ENCODE peak calls at places on chromosomes 12 and 14, in five cellular contexts. One of them, this sample, is unnamed.

GRCh38 chr14:26820578-26820977 is 222.7 kb upstream of the NOVA1 start:
- DNase-seq in K562: no peak
- DNase-seq in adrenal gland: no peak
- DNase-seq in naive thymus-derived CD4-positive, alpha-beta T cell: no peak
- DNase-seq in SJSA1: no peak
- DNase-seq in this sample: no peak

GRCh38 chr14:29896354-29896768 is 31.3 kb downstream of the PRKD1 start:
- DNase-seq in K562: no peak
- DNase-seq in adrenal gland: no peak
- DNase-seq in naive thymus-derived CD4-positive, alpha-beta T cell: no peak
- DNase-seq in SJSA1: no peak
- DNase-seq in this sample: no peak

GRCh38 chr12:13945236-13945635 is 36.2 kb downstream of the GRIN2B start:
- DNase-seq in K562: no peak
- DNase-seq in adrenal gland: no peak
- DNase-seq in naive thymus-derived CD4-positive, alpha-beta T cell: no peak
- DNase-seq in SJSA1: no peak
- DNase-seq in this sample: no peak

GRCh38 chr14:90276627-90277367 is 20.4 kb downstream of the PSMC1 start:
- DNase-seq in K562: no peak
- DNase-seq in adrenal gland: no peak
- DNase-seq in naive thymus-derived CD4-positive, alpha-beta T cell: no peak
- DNase-seq in SJSA1: peak; percentile 46
- DNase-seq in this sample: no peak

GRCh38 chr14:58732387-58732786 is 94.6 kb downstream of the DACT1 start:
- DNase-seq in K562: no peak
- DNase-seq in adrenal gland: no peak
- DNase-seq in naive thymus-derived CD4-positive, alpha-beta T cell: no peak
- DNase-seq in SJSA1: no peak
- DNase-seq in this sample: no peak

GRCh38 chr14:55354500-55354899 is 57.1 kb downstream of the ATG14 start:
- DNase-seq in K562: peak; percentile 48
- DNase-seq in adrenal gland: peak; percentile 53
- DNase-seq in naive thymus-derived CD4-positive, alpha-beta T cell: peak; percentile 79
- DNase-seq in SJSA1: peak; percentile 12
- DNase-seq in this sample: no peak

GRCh38 chr12:12210983-12211382 is 55.9 kb downstream of the LRP6 start:
- DNase-seq in K562: no peak
- DNase-seq in adrenal gland: no peak
- DNase-seq in naive thymus-derived CD4-positive, alpha-beta T cell: peak; percentile 7
- DNase-seq in SJSA1: no peak
- DNase-seq in this sample: no peak

GRCh38 chr12:116427200-116427932 is 131.8 kb upstream of the MAP1LC3B2 start:
- DNase-seq in K562: no peak
- DNase-seq in adrenal gland: no peak
- DNase-seq in naive thymus-derived CD4-positive, alpha-beta T cell: no peak
- DNase-seq in SJSA1: peak; percentile 25
- DNase-seq in this sample: no peak

GRCh38 chr14:63712123-63712522 is 15.7 kb downstream of the SGPP1 start:
- DNase-seq in K562: no peak
- DNase-seq in adrenal gland: no peak
- DNase-seq in naive thymus-derived CD4-positive, alpha-beta T cell: no peak
- DNase-seq in SJSA1: no peak
- DNase-seq in this sample: no peak

GRCh38 chr14:48323655-48324054 is 648.2 kb upstream of the MDGA2 start:
- DNase-seq in K562: no peak
- DNase-seq in adrenal gland: no peak
- DNase-seq in naive thymus-derived CD4-positive, alpha-beta T cell: no peak
- DNase-seq in SJSA1: no peak
- DNase-seq in this sample: peak; percentile 78

DNA sequence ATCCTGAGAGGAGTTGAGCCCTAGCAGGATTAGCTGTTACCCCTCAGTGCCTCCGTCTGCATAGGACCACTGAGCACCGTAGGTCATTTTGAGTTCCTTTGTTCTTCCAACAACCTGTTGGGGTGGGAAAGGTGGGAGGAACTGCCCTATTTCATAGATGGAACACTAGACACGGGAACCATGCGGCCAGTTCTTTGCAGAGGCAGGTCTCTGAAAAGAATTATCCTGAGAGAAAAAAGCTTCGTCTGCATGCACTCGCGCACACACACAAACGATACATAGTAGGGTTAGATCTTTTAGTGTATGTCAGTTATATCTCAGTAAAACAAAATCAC is 28.5 kb downstream of the TRAFD1 start:
- DNase-seq in K562: no peak
- DNase-seq in adrenal gland: no peak
- DNase-seq in naive thymus-derived CD4-positive, alpha-beta T cell: no peak
- DNase-seq in SJSA1: no peak
- DNase-seq in this sample: no peak
- H3K36me3 ChIP-seq in K562: peaks cover 54% of the 10 kb centered on the region
- H3K36me3 ChIP-seq in adrenal gland: peaks cover 62% of the 10 kb centered on the region
- H3K36me3 ChIP-seq in naive thymus-derived CD4-positive, alpha-beta T cell: peaks cover 65% of the 10 kb centered on the region
- H3K36me3 ChIP-seq in SJSA1: peaks cover 68% of the 10 kb centered on the region
- H3K36me3 ChIP-seq in this sample: peaks cover 64% of the 10 kb centered on the region

GRCh38 chr12:6226002-6226700 is 26.0 kb downstream of the CD9 start:
- DNase-seq in K562: no peak
- DNase-seq in adrenal gland: peak; percentile 91
- DNase-seq in naive thymus-derived CD4-positive, alpha-beta T cell: no peak
- DNase-seq in SJSA1: no peak
- DNase-seq in this sample: peak; percentile 89
- H3K4me3 ChIP-seq in K562: no peak overlapping the region
- H3K4me3 ChIP-seq in adrenal gland: no peak overlapping the region
- H3K4me3 ChIP-seq in naive thymus-derived CD4-positive, alpha-beta T cell: no peak overlapping the region
- H3K4me3 ChIP-seq in SJSA1: no peak overlapping the region
- H3K4me3 ChIP-seq in this sample: no peak overlapping the region

GRCh38 chr12:111277570-111277969 is 91.3 kb downstream of the PHETA1 start:
- DNase-seq in K562: no peak
- DNase-seq in adrenal gland: no peak
- DNase-seq in naive thymus-derived CD4-positive, alpha-beta T cell: no peak
- DNase-seq in SJSA1: no peak
- DNase-seq in this sample: no peak
- H3K27me3 ChIP-seq in K562: peaks cover 11% of the 10 kb centered on the region
- H3K27me3 ChIP-seq in adrenal gland: peaks cover 36% of the 10 kb centered on the region
- H3K27me3 ChIP-seq in naive thymus-derived CD4-positive, alpha-beta T cell: no peaks in the 10 kb centered on the region
- H3K27me3 ChIP-seq in SJSA1: peaks cover 20% of the 10 kb centered on the region
- H3K27me3 ChIP-seq in this sample: no peaks in the 10 kb centered on the region

GRCh38 chr12:124463341-124463861 is 104.0 kb downstream of the NCOR2 start:
- DNase-seq in K562: no peak
- DNase-seq in adrenal gland: no peak
- DNase-seq in naive thymus-derived CD4-positive, alpha-beta T cell: no peak
- DNase-seq in SJSA1: no peak
- DNase-seq in this sample: no peak
- H3K36me3 ChIP-seq in K562: peaks cover 43% of the 10 kb centered on the region
- H3K36me3 ChIP-seq in adrenal gland: peaks cover 44% of the 10 kb centered on the region
- H3K36me3 ChIP-seq in naive thymus-derived CD4-positive, alpha-beta T cell: peaks cover 35% of the 10 kb centered on the region
- H3K36me3 ChIP-seq in SJSA1: peaks cover 81% of the 10 kb centered on the region
- H3K36me3 ChIP-seq in this sample: peaks cover 56% of the 10 kb centered on the region

GRCh38 chr12:27549801-27550652 is 26.0 kb downstream of the PPFIBP1 start:
- DNase-seq in K562: peak; percentile 59
- DNase-seq in adrenal gland: peak; percentile 95
- DNase-seq in naive thymus-derived CD4-positive, alpha-beta T cell: no peak
- DNase-seq in SJSA1: peak; percentile 74
- DNase-seq in this sample: peak; percentile 91
- H3K4me3 ChIP-seq in K562: no peak overlapping the region
- H3K4me3 ChIP-seq in adrenal gland: no peak overlapping the region
- H3K4me3 ChIP-seq in naive thymus-derived CD4-positive, alpha-beta T cell: no peak overlapping the region
- H3K4me3 ChIP-seq in SJSA1: peak overlapping the region; percentile 10
- H3K4me3 ChIP-seq in this sample: peak overlapping the region; percentile 26